ENCODE peak calls at places on chromosomes 16 and 17, in six cellular contexts. J is activated T-cell treated with anti-CD3 and anti-CD28 coated beads, Interleukin-2, amount 50 U/mL, for 4 hours; K is activated B cell treated with CpG ODN at 0.5 μM for 24 hours; G is activated T-helper 9 cell treated with anti-CD3 and anti-CD28 coated beads, Interleukin-2, amount 50 U/mL, for 16 hours; D is retina; H is mammary epithelial cell. T is an unnamed sample.
A peak's percentile ranks its signal among the peaks of the same experiment; 100 is the strongest.

GRCh38 chr16:64412578-64413280 is 709.1 kb downstream of the CDH11 start:
- DNase-seq in K (no peak), H (peak; percentile 33), G (no peak), D (no peak), J (no peak), T (no peak)

GRCh38 chr17:78802008-78802407 is 19.9 kb upstream of the CYTH1 start:
- DNase-seq in K (no peak), J (no peak), H (no peak), D (no peak), G (no peak), T (no peak)

GRCh38 chr16:79767597-79768280 is 167.2 kb upstream of the MAF start:
- DNase-seq in J (no peak), D (peak; percentile 51), H (peak; percentile 45), G (no peak), K (no peak), T (peak; percentile 36)

GRCh38 chr16:58449768-58450167 is 50.2 kb upstream of the NDRG4 start:
- DNase-seq in D (no peak), J (no peak), K (no peak), H (no peak), G (no peak), T (no peak)

GRCh38 chr16:50275428-50276127 is 9.2 kb downstream of the ADCY7 start:
- DNase-seq in H (no peak), J (no peak), K (no peak), D (no peak), G (no peak), T (no peak)

GRCh38 chr17:81412490-81413093 is 17.3 kb downstream of the BAHCC1 start:
- DNase-seq in G (peak; percentile 27), K (no peak), H (peak; percentile 50), D (no peak), J (peak; percentile 56), T (no peak)

GRCh38 chr16:26795184-26795583 is 271.5 kb upstream of the C16orf82 start:
- DNase-seq in G (no peak), D (peak; percentile 25), K (no peak), H (no peak), J (no peak), T (no peak)

GRCh38 chr16:2365895-2366294 is 25.4 kb upstream of the ABCA3 start:
- DNase-seq in H (peak; percentile 67), D (no peak), K (no peak), J (no peak), G (no peak), T (no peak)

GRCh38 chr17:81097134-81097942 is 62.4 kb downstream of the BAIAP2 start:
- DNase-seq in K (no peak), G (peak; percentile 67), D (peak; percentile 90), J (peak; percentile 79), H (peak; percentile 71), T (peak; percentile 79)

T was measured in thyroid gland.